ENCODE peak calls at places on chromosome 12, in seven cellular contexts. Z, M, P, K, D, U and J are unnamed samples. For H3K4me1, the result is how much of the 10 kb centered on the place peaks cover.

GRCh38 chr12:114672817-114673168 is 11.2 kb downstream of the TBX3 start:
- DNase-seq in Z (no peak), M (no peak), P (no peak), K (peak), D (no peak), U (no peak), J (no peak)

GRCh38 chr12:92398565-92399309 is 253.1 kb upstream of the BTG1 start:
- DNase-seq in Z (no peak), M (peak), P (no peak), K (no peak), D (no peak), U (no peak), J (no peak)

GRCh38 chr12:123064885-123065619 is 84.6 kb downstream of the ARL6IP4 start:
- DNase-seq in Z (no peak), M (no peak), P (no peak), K (no peak), D (no peak), U (peak), J (no peak)

GRCh38 chr12:65667932-65668331 is 156.4 kb upstream of the HMGA2 start:
- DNase-seq in Z (no peak), M (no peak), P (no peak), K (no peak), D (no peak), U (no peak), J (no peak)

GRCh38 chr12:66066071-66066928 is 64.2 kb downstream of the LLPH start:
- DNase-seq in Z (peak), M (no peak), P (no peak), K (no peak), D (peak), U (no peak), J (no peak)

GRCh38 chr12:72134934-72135333 is 137.2 kb upstream of the TRHDE start:
- DNase-seq in Z (no peak), M (no peak), P (no peak), K (no peak), D (no peak), U (no peak), J (no peak)

GRCh38 chr12:12017135-12017581 is 53.6 kb upstream of the BCL2L14 start:
- DNase-seq in Z (no peak), M (no peak), P (no peak), K (no peak), D (no peak), U (no peak), J (no peak)

GRCh38 chr12:117356048-117356447 is 5.4 kb downstream of the NOS1 start:
- DNase-seq in Z (no peak), M (no peak), P (no peak), K (peak), D (no peak), U (no peak), J (no peak)

GRCh38 chr12:120428597-120429206 is 9.2 kb upstream of the COX6A1 start:
- DNase-seq in Z (no peak), M (no peak), P (no peak), K (no peak), D (no peak), U (no peak), J (no peak)
- H3K4me1 ChIP-seq in Z (under half), M (under half), P (under half), K (under half), D (under half), U (under half), J (under half)

GRCh38 chr12:32517966-32518365 is 118.6 kb downstream of the FGD4 start:
- DNase-seq in Z (no peak), M (no peak), P (no peak), K (no peak), D (no peak), U (no peak), J (no peak)

GRCh38 chr12:32512910-32513309 is 113.6 kb downstream of the FGD4 start:
- DNase-seq in Z (no peak), M (no peak), P (no peak), K (no peak), D (no peak), U (no peak), J (no peak)

GRCh38 chr12:32516230-32516629 is 116.9 kb downstream of the FGD4 start:
- DNase-seq in Z (no peak), M (no peak), P (no peak), K (no peak), D (no peak), U (no peak), J (no peak)

GRCh38 chr12:32512379-32512778 is 113.0 kb downstream of the FGD4 start:
- DNase-seq in Z (no peak), M (no peak), P (no peak), K (no peak), D (no peak), U (no peak), J (no peak)

GRCh38 chr12:32515137-32515860 is 115.9 kb downstream of the FGD4 start:
- DNase-seq in Z (no peak), M (no peak), P (no peak), K (no peak), D (no peak), U (no peak), J (no peak)
- H3K4me1 ChIP-seq in Z (under half), M (under half), P (half or more), K (under half), D (under half), U (under half), J (under half)

DNA sequence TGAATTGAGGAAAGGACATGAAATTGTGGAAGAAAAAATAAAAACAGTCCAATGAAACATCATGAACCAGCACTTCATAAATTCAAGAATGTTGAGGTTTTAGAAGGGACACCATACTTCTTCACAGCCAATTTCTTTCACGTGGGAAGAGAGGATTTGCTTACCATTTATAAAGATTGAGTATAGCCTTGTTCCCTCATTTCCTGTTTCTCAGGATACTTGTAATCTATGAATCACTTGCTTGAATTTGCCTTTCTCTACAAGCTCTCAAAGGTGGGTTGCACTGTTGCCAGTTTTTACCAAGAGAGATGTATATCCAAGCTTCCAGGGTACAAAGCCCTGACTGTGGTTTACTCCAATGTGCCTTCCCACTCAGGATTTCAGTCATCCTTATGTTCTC is 116.1 kb downstream of the DUSP6 start:
- DNase-seq in Z (peak), M (no peak), P (no peak), K (peak), D (no peak), U (no peak), J (no peak)
- H3K4me1 ChIP-seq in Z (under half), M (under half), P (under half), K (under half), D (under half), U (under half), J (under half)

GRCh38 chr12:14654416-14654815 is 42.0 kb downstream of the GUCY2C start:
- DNase-seq in Z (no peak), M (no peak), P (no peak), K (peak), D (no peak), U (no peak), J (no peak)
- H3K4me1 ChIP-seq in Z (under half), M (under half), P (under half), K (under half), D (under half), U (under half), J (under half)

GRCh38 chr12:44477331-44477980 is 398.7 kb downstream of the NELL2 start:
- DNase-seq in Z (no peak), M (no peak), P (no peak), K (no peak), D (no peak), U (no peak), J (no peak)
- H3K4me1 ChIP-seq in Z (under half), M (under half), P (under half), K (under half), D (under half), U (under half), J (under half)

GRCh38 chr12:124516850-124517249 is 50.6 kb downstream of the NCOR2 start:
- DNase-seq in Z (no peak), M (no peak), P (no peak), K (no peak), D (no peak), U (no peak), J (no peak)
- H3K4me1 ChIP-seq in Z (half or more), M (under half), P (half or more), K (half or more), D (half or more), U (half or more), J (half or more)

GRCh38 chr12:33277386-33277785 is 162.2 kb downstream of the SYT10 start:
- DNase-seq in Z (no peak), M (no peak), P (no peak), K (no peak), D (no peak), U (no peak), J (no peak)
- H3K4me1 ChIP-seq in Z (under half), M (under half), P (under half), K (under half), D (under half), U (under half), J (under half)

DNA sequence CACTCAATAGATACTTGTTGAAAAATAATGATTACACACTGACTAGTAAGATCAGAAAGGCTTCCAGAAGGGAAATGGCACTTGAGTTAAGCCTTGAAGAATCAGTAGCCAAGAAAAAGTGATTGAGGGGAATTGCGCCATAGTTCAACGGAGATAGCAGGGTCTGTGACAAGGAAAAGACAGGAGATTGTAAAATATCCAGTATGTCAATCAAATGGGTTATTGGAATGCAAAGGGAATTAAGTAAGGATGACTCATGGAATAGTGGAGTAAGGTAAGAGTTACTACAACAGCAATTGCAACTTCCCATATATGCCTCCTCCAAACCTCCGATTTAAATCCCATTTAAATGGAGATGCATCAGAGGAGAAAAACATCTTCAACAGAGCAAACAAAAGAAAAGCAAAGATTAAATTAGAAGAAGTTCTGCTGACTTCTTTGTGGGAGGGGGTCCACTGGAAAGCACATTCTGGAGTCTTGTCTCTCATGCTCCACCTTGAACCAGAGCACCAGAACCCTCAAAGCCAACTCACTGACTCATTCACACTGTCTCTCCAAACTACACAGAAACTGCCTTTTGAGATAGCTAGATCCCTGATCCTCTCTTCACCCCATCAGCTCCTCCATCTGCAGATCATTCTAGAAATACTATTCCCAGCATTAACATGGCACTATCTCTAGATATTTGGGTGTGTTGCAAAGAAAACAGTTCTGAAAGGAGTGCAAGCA is 138.2 kb downstream of the NUAK1 start:
- DNase-seq in Z (no peak), M (no peak), P (no peak), K (peak), D (no peak), U (no peak), J (no peak)
- H3K4me1 ChIP-seq in Z (under half), M (under half), P (under half), K (under half), D (under half), U (under half), J (under half)

GRCh38 chr12:96220902-96221301 is 26.7 kb downstream of the ELK3 start:
- DNase-seq in Z (peak), M (no peak), P (no peak), K (no peak), D (no peak), U (peak), J (no peak)
- H3K4me1 ChIP-seq in Z (half or more), M (under half), P (under half), K (under half), D (under half), U (under half), J (under half)

GRCh38 chr12:93682846-93683261 is 5.7 kb downstream of the CRADD start:
- DNase-seq in Z (no peak), M (no peak), P (no peak), K (no peak), D (no peak), U (no peak), J (no peak)

GRCh38 chr12:93684716-93685115 is 7.5 kb downstream of the CRADD start:
- DNase-seq in Z (no peak), M (no peak), P (no peak), K (no peak), D (no peak), U (no peak), J (no peak)

GRCh38 chr12:93686572-93687365 is 9.6 kb downstream of the CRADD start:
- DNase-seq in Z (no peak), M (no peak), P (no peak), K (no peak), D (no peak), U (no peak), J (no peak)

GRCh38 chr12:93679308-93679933 is 2.2 kb downstream of the CRADD start:
- DNase-seq in Z (no peak), M (no peak), P (no peak), K (no peak), D (no peak), U (no peak), J (no peak)

GRCh38 chr12:93683410-93683809 is 6.2 kb downstream of the CRADD start:
- DNase-seq in Z (no peak), M (no peak), P (no peak), K (no peak), D (no peak), U (no peak), J (no peak)
- H3K4me1 ChIP-seq in Z (under half), M (under half), P (half or more), K (under half), D (under half), U (under half), J (under half)